ENCODE peak calls at places on chromosome 1, in five cellular contexts. One of them, this sample, is unnamed.

GRCh38 chr1:233085566-233085965 is 135.2 kb downstream of the NTPCR start:
- DNase-seq in K562: no peak
- DNase-seq in H1: no peak
- DNase-seq in GM12878: no peak
- DNase-seq in HepG2: no peak
- DNase-seq in this sample: no peak

GRCh38 chr1:49358036-49358435 is 581.3 kb upstream of the BEND5 start:
- DNase-seq in K562: no peak
- DNase-seq in HepG2: no peak
- DNase-seq in GM12878: no peak
- DNase-seq in H1: no peak
- DNase-seq in this sample: no peak

GRCh38 chr1:221732052-221732451 is 9.8 kb downstream of the DUSP10 start:
- DNase-seq in H1: no peak
- DNase-seq in K562: no peak
- DNase-seq in HepG2: no peak
- DNase-seq in GM12878: no peak
- DNase-seq in this sample: no peak

GRCh38 chr1:7455796-7456568 is 315.1 kb upstream of the VAMP3 start:
- DNase-seq in H1: no peak
- DNase-seq in K562: no peak
- DNase-seq in HepG2: no peak
- DNase-seq in GM12878: no peak
- DNase-seq in this sample: no peak

GRCh38 chr1:197837911-197838310 is 62.6 kb upstream of the DENND1B start:
- DNase-seq in HepG2: peak
- DNase-seq in GM12878: no peak
- DNase-seq in K562: no peak
- DNase-seq in H1: no peak
- DNase-seq in this sample: no peak

GRCh38 chr1:43199093-43199726 is 27.1 kb downstream of the CFAP57 start:
- DNase-seq in H1: no peak
- DNase-seq in K562: no peak
- DNase-seq in HepG2: no peak
- DNase-seq in GM12878: peak
- DNase-seq in this sample: no peak

GRCh38 chr1:155060736-155061135 is 2.8 kb upstream of the EFNA4 start:
- DNase-seq in K562: no peak
- DNase-seq in GM12878: no peak
- DNase-seq in HepG2: no peak
- DNase-seq in H1: no peak
- DNase-seq in this sample: no peak

GRCh38 chr1:172450524-172450885 is 6.6 kb upstream of the PIGC start:
- DNase-seq in GM12878: no peak
- DNase-seq in K562: no peak
- DNase-seq in H1: no peak
- DNase-seq in HepG2: peak
- DNase-seq in this sample: no peak

GRCh38 chr1:201565024-201565730 is 26.2 kb downstream of the NAV1 start:
- DNase-seq in H1: no peak
- DNase-seq in K562: no peak
- DNase-seq in HepG2: no peak
- DNase-seq in GM12878: no peak
- DNase-seq in this sample: no peak

GRCh38 chr1:235635938-235636663 is 13.5 kb downstream of the GNG4 start:
- DNase-seq in GM12878: no peak
- DNase-seq in K562: no peak
- DNase-seq in H1: no peak
- DNase-seq in HepG2: no peak
- DNase-seq in this sample: no peak

GRCh38 chr1:52706136-52706670 is 8.1 kb upstream of the COA7 start:
- DNase-seq in GM12878: no peak
- DNase-seq in HepG2: no peak
- DNase-seq in H1: no peak
- DNase-seq in K562: no peak
- DNase-seq in this sample: no peak
- TF ChIP-seq ATF2 in GM12878: no peak
- TF ChIP-seq ATF2 in HepG2: no peak
- TF ChIP-seq ATF2 in H1: no peak
- TF ChIP-seq ATF2 in K562: no peak
- TF ChIP-seq ATF2 in this sample: no peak

GRCh38 chr1:177976596-177976995 is 6.7 kb upstream of the SEC16B start:
- DNase-seq in GM12878: no peak
- DNase-seq in HepG2: no peak
- DNase-seq in H1: no peak
- DNase-seq in K562: no peak
- DNase-seq in this sample: no peak
- TF ChIP-seq CREB1 in GM12878: no peak
- TF ChIP-seq CREB1 in HepG2: no peak
- TF ChIP-seq CREB1 in H1: no peak
- TF ChIP-seq CREB1 in K562: no peak
- TF ChIP-seq CREB1 in this sample: no peak

GRCh38 chr1:117205368-117205767 is 5.4 kb downstream of the VTCN1 start:
- DNase-seq in HepG2: no peak
- DNase-seq in K562: no peak
- DNase-seq in H1: no peak
- DNase-seq in GM12878: no peak
- DNase-seq in this sample: no peak
- TF ChIP-seq ATF2 in HepG2: no peak
- TF ChIP-seq ATF2 in K562: no peak
- TF ChIP-seq ATF2 in H1: no peak
- TF ChIP-seq ATF2 in GM12878: no peak
- TF ChIP-seq ATF2 in this sample: no peak

DNA sequence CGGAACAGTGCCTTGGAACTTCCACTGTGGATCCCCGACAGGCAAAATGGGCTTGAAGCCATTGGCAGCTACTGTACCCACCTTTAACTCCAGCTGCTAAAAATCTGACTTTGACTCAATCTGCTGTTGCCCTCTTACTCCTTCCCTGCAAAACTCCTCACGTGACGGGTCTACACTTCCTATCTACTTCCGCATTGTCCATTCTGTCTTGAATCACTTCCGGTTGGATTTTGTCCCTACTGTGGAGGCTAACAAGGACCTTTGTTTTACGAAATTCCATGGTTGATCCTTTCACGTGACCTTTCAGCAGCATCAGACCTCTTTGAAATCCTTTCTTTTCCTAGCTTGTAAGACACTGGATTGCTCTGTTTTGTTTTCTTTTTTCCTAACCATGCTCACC is 268.4 kb downstream of the PRDM2 start:
- DNase-seq in H1: no peak
- DNase-seq in HepG2: no peak
- DNase-seq in K562: no peak
- DNase-seq in GM12878: no peak
- DNase-seq in this sample: no peak
- TF ChIP-seq CREB1 in H1: no peak
- TF ChIP-seq CREB1 in HepG2: no peak
- TF ChIP-seq CREB1 in K562: no peak
- TF ChIP-seq CREB1 in GM12878: no peak
- TF ChIP-seq CREB1 in this sample: no peak

GRCh38 chr1:27398405-27399149 is 6.2 kb downstream of the GPR3 start:
- DNase-seq in HepG2: no peak
- DNase-seq in GM12878: no peak
- DNase-seq in K562: no peak
- DNase-seq in H1: no peak
- DNase-seq in this sample: no peak

GRCh38 chr1:27397106-27397505 is 4.7 kb downstream of the GPR3 start:
- DNase-seq in K562: peak
- DNase-seq in GM12878: no peak
- DNase-seq in H1: no peak
- DNase-seq in HepG2: no peak
- DNase-seq in this sample: no peak

GRCh38 chr1:27395441-27396195 is 3.2 kb downstream of the GPR3 start:
- DNase-seq in K562: peak
- DNase-seq in HepG2: peak
- DNase-seq in GM12878: no peak
- DNase-seq in H1: no peak
- DNase-seq in this sample: peak

GRCh38 chr1:27399251-27399885 is 6.9 kb downstream of the GPR3 start:
- DNase-seq in HepG2: no peak
- DNase-seq in H1: no peak
- DNase-seq in GM12878: no peak
- DNase-seq in K562: no peak
- DNase-seq in this sample: no peak

DNA sequence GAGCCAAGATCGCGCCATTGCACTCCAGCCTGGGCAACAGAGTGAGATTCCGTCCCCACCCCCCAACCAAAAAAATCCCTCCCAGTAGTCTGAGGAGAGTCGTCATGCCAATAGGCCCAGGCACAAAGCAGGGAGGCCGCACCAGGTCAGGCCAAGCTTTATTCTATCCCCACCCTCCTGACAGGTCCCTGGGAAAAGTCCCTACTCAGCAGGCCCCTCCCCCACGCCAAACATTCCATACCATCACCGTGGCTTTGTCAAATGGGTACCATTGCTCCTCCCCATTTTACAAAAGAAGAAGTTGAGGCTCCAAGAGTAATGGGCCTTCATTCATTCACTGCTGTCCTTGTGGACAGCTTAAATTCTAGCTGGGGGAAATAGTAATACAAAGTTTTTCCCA is 5.3 kb downstream of the GPR3 start:
- DNase-seq in H1: no peak
- DNase-seq in K562: no peak
- DNase-seq in HepG2: no peak
- DNase-seq in GM12878: no peak
- DNase-seq in this sample: no peak
- TF ChIP-seq ATF2 in H1: no peak
- TF ChIP-seq ATF2 in K562: no peak
- TF ChIP-seq ATF2 in HepG2: no peak
- TF ChIP-seq ATF2 in GM12878: no peak
- TF ChIP-seq ATF2 in this sample: no peak

GRCh38 chr1:93967276-93967675 is 58.0 kb upstream of the GCLM start:
- DNase-seq in GM12878: no peak
- DNase-seq in H1: no peak
- DNase-seq in K562: no peak
- DNase-seq in HepG2: no peak
- DNase-seq in this sample: no peak
- TF ChIP-seq CREB1 in GM12878: no peak
- TF ChIP-seq CREB1 in H1: no peak
- TF ChIP-seq CREB1 in K562: no peak
- TF ChIP-seq CREB1 in HepG2: no peak
- TF ChIP-seq CREB1 in this sample: no peak

GRCh38 chr1:38029081-38029681 is 16.6 kb downstream of the UTP11 start:
- DNase-seq in K562: peak
- DNase-seq in HepG2: no peak
- DNase-seq in GM12878: no peak
- DNase-seq in H1: no peak
- DNase-seq in this sample: peak

GRCh38 chr1:38031513-38031866 is 15.1 kb downstream of the POU3F1 start:
- DNase-seq in K562: no peak
- DNase-seq in H1: no peak
- DNase-seq in GM12878: no peak
- DNase-seq in HepG2: peak
- DNase-seq in this sample: no peak

GRCh38 chr1:38028671-38029070 is 16.1 kb downstream of the UTP11 start:
- DNase-seq in H1: no peak
- DNase-seq in HepG2: no peak
- DNase-seq in K562: no peak
- DNase-seq in GM12878: no peak
- DNase-seq in this sample: no peak

GRCh38 chr1:38030596-38031512 is 15.7 kb downstream of the POU3F1 start:
- DNase-seq in GM12878: no peak
- DNase-seq in K562: no peak
- DNase-seq in H1: no peak
- DNase-seq in HepG2: no peak
- DNase-seq in this sample: no peak

DNA sequence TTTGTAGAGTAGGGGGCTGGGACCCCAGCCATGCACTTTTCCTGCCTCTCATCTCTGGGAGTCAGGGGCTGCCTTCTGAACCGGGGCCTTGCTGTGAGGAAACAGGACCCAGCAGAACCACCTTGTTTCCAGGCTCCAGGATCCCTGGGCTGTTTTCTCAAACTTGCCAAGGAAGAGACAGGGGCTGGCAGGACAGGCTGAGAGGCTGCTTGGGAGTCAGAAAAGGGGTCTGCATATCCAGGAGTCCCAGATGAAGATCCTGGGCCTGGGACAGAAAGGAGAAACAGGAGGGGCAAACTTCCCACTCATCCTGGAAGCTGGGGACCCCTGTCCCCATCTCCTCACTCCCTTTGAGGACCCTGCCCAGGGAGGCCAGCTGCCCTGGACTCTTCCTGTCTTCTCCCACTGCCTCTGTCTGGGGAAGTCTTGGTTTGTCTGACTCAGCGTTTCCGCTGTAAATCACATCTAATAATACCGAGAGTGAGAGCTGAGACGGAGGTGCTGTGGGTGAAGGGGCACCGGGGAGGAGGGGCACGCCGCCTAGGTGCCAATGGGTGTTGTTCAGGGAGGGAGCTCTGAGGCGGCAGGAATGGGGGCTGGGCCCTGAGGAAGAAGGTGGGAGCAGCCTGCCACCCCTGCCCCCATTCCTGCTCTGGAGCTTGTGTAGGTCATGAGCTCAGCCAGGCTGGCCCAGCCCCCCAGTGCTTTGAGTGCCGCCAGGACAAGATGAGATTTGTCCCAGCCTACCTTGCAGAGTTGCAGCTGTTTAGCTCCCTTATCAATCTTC is 16.7 kb downstream of the POU3F1 start:
- DNase-seq in H1: no peak
- DNase-seq in K562: peak
- DNase-seq in HepG2: no peak
- DNase-seq in GM12878: peak
- DNase-seq in this sample: no peak
- TF ChIP-seq ATF2 in H1: no peak
- TF ChIP-seq ATF2 in K562: no peak
- TF ChIP-seq ATF2 in HepG2: no peak
- TF ChIP-seq ATF2 in GM12878: no peak
- TF ChIP-seq ATF2 in this sample: no peak

GRCh38 chr1:162605225-162605927 is 26.9 kb upstream of the DDR2 start:
- DNase-seq in GM12878: no peak
- DNase-seq in H1: no peak
- DNase-seq in K562: no peak
- DNase-seq in HepG2: no peak
- DNase-seq in this sample: no peak
- TF ChIP-seq CREB1 in GM12878: no peak
- TF ChIP-seq CREB1 in H1: no peak
- TF ChIP-seq CREB1 in K562: no peak
- TF ChIP-seq CREB1 in HepG2: no peak
- TF ChIP-seq CREB1 in this sample: no peak